ENCODE peak calls at places on chromosomes 12 and 14, in nine cellular contexts. P is skeletal muscle cell; U is Peyer's patch; Q is lower lobe of right lung; I is foreskin fibroblast; N is naive thymus-derived CD4-positive, alpha-beta T cell; L is A549; V is endothelial cell of umbilical vein; A is brain microvascular endothelial cell. D is an unnamed sample.

GRCh38 chr14:103679351-103679750 is 35.9 kb downstream of the XRCC3 start:
- DNase-seq in P (no peak), U (peak), Q (peak), I (peak), N (no peak), L (peak), V (peak), A (peak), D (no peak)

GRCh38 chr12:111304642-111305071 is 64.2 kb downstream of the PHETA1 start:
- DNase-seq in P (no peak), U (no peak), Q (no peak), I (peak), N (peak), L (peak), V (peak), A (peak), D (no peak)

GRCh38 chr12:53299101-53299453 is 418 bp upstream of the MYG1 start:
- DNase-seq in P (peak), U (no peak), Q (peak), I (peak), N (no peak), L (peak), V (peak), A (peak), D (no peak)

GRCh38 chr12:52577316-52577715 is 3.7 kb upstream of the KRT74 start:
- DNase-seq in P (no peak), U (no peak), Q (no peak), I (no peak), N (no peak), L (no peak), V (no peak), A (no peak), D (no peak)

GRCh38 chr12:124454735-124455134 is 112.7 kb downstream of the NCOR2 start:
- DNase-seq in P (no peak), U (no peak), Q (no peak), I (peak), N (no peak), L (no peak), V (no peak), A (peak), D (no peak)

GRCh38 chr12:58583541-58583940 is 336.8 kb downstream of the LRIG3 start:
- DNase-seq in P (peak), U (no peak), Q (no peak), I (peak), N (no peak), L (peak), V (no peak), A (no peak), D (no peak)

GRCh38 chr12:75964150-75964549 is 67.4 kb downstream of the PHLDA1 start:
- DNase-seq in P (no peak), U (peak), Q (peak), I (no peak), N (no peak), L (peak), V (no peak), A (no peak), D (no peak)

GRCh38 chr14:93619176-93619793 is 169.0 kb downstream of the PRIMA1 start:
- DNase-seq in P (peak), U (peak), Q (no peak), I (peak), N (no peak), L (peak), V (peak), A (peak), D (no peak)

GRCh38 chr12:1532796-1533195 is 61.6 kb downstream of the FBXL14 start:
- DNase-seq in P (no peak), U (no peak), Q (no peak), I (peak), N (no peak), L (no peak), V (no peak), A (no peak), D (no peak)

GRCh38 chr12:1533602-1534304 is 60.6 kb downstream of the FBXL14 start:
- DNase-seq in P (no peak), U (no peak), Q (no peak), I (peak), N (peak), L (no peak), V (no peak), A (peak), D (no peak)

GRCh38 chr12:1531654-1532366 is 62.6 kb downstream of the FBXL14 start:
- DNase-seq in P (no peak), U (no peak), Q (no peak), I (peak), N (no peak), L (no peak), V (no peak), A (no peak), D (no peak)

GRCh38 chr12:1532367-1532752 is 62.0 kb downstream of the FBXL14 start:
- DNase-seq in P (no peak), U (no peak), Q (no peak), I (no peak), N (no peak), L (no peak), V (no peak), A (no peak), D (no peak)

GRCh38 chr12:1533205-1533601 is 61.2 kb downstream of the FBXL14 start:
- DNase-seq in P (no peak), U (no peak), Q (no peak), I (peak), N (no peak), L (no peak), V (no peak), A (no peak), D (no peak)
- H3K4me3 ChIP-seq in P (peak), U (peak), Q (peak), I (peak), N (peak), L (no peak), V (no peak), A (no peak), D (peak)

GRCh38 chr12:131389051-131390013 is 321.6 kb upstream of the SFSWAP start:
- DNase-seq in P (no peak), U (no peak), Q (peak), I (no peak), N (no peak), L (no peak), V (no peak), A (no peak), D (no peak)
- H3K4me3 ChIP-seq in P (no peak), U (no peak), Q (no peak), I (no peak), N (no peak), L (no peak), V (no peak), A (no peak), D (no peak)

DNA sequence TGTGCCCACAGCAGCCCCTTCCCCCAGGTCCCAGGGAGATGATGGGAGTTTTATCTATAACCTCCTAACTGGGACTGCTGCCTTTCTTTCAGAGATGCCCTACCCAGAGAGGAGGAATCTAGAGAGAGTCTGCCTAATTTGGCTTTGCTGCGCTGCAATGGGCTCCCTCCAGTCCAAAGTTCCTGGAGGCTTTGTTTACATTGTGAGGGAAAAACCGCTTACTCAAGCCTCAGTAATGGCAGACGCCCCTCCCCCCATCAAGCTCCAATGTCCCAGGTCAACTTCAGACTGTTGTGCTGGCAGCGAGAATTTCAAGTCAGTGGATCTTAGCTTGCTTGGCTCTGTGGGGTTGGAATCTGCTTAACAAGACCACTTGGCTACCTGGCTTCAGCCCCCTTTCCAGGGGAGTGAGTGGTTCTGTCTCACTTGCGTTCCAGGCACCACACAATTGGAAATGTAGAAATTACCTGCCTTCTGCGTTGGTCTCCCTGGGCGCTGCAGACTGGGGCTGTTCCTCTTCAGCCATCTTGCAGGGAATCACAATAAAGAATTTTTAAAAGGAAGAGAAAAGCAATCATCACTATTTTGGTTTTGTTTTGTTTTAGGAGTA is 262.5 kb downstream of the FOXG1 start:
- DNase-seq in P (no peak), U (no peak), Q (no peak), I (peak), N (no peak), L (peak), V (no peak), A (no peak), D (no peak)
- H3K4me3 ChIP-seq in P (no peak), U (no peak), Q (no peak), I (no peak), N (no peak), L (no peak), V (no peak), A (no peak), D (no peak)

GRCh38 chr14:69879175-69880047 is at the start of gene SMOC1:
- DNase-seq in P (no peak), U (peak), Q (no peak), I (peak), N (no peak), L (peak), V (peak), A (peak), D (no peak)
- H3K4me3 ChIP-seq in P (peak), U (peak), Q (peak), I (no peak), N (no peak), L (peak), V (no peak), A (peak), D (no peak)

GRCh38 chr14:105488781-105489606 is 2.1 kb upstream of the TEDC1 start:
- DNase-seq in P (no peak), U (peak), Q (no peak), I (no peak), N (no peak), L (peak), V (no peak), A (no peak), D (no peak)
- H3K4me3 ChIP-seq in P (no peak), U (peak), Q (peak), I (no peak), N (peak), L (peak), V (no peak), A (no peak), D (no peak)

GRCh38 chr14:61475316-61475715 is 153.9 kb downstream of the PRKCH start:
- DNase-seq in P (peak), U (no peak), Q (no peak), I (peak), N (no peak), L (peak), V (peak), A (peak), D (no peak)

GRCh38 chr14:61477845-61478438 is 156.6 kb downstream of the PRKCH start:
- DNase-seq in P (no peak), U (peak), Q (peak), I (peak), N (no peak), L (peak), V (peak), A (peak), D (no peak)

GRCh38 chr14:61474671-61475070 is 153.3 kb downstream of the PRKCH start:
- DNase-seq in P (no peak), U (no peak), Q (no peak), I (no peak), N (no peak), L (no peak), V (no peak), A (peak), D (no peak)

GRCh38 chr14:61476737-61477410 is 155.5 kb downstream of the PRKCH start:
- DNase-seq in P (peak), U (peak), Q (no peak), I (peak), N (no peak), L (peak), V (peak), A (peak), D (peak)

GRCh38 chr14:61476105-61476736 is 154.8 kb downstream of the PRKCH start:
- DNase-seq in P (no peak), U (no peak), Q (no peak), I (no peak), N (no peak), L (no peak), V (no peak), A (no peak), D (no peak)
- H3K4me3 ChIP-seq in P (no peak), U (no peak), Q (no peak), I (no peak), N (peak), L (no peak), V (peak), A (no peak), D (no peak)

GRCh38 chr14:71711619-71712018 is 220.6 kb upstream of the RGS6 start:
- DNase-seq in P (peak), U (no peak), Q (no peak), I (peak), N (no peak), L (no peak), V (peak), A (peak), D (peak)
- H3K4me3 ChIP-seq in P (no peak), U (no peak), Q (no peak), I (no peak), N (no peak), L (no peak), V (no peak), A (no peak), D (no peak)